ENCODE peak calls at places on chromosomes 5 and 9, in four cellular contexts. C, Y, F and M are unnamed samples.

GRCh38 chr5:116658141-116658540 is 83.5 kb upstream of the SEMA6A start:
- DNase-seq in C (no peak), Y (no peak), F (no peak), M (no peak)

GRCh38 chr9:130756037-130756436 is 62.5 kb downstream of the EXOSC2 start:
- DNase-seq in C (no peak), Y (no peak), F (no peak), M (no peak)

GRCh38 chr5:5511904-5512416 is 89.5 kb downstream of the ICE1 start:
- DNase-seq in C (peak; percentile 32), Y (no peak), F (no peak), M (no peak)

GRCh38 chr5:86974910-86975309 is 292.8 kb upstream of the RASA1 start:
- DNase-seq in C (no peak), Y (no peak), F (no peak), M (no peak)

GRCh38 chr5:169781452-169782345 is 144.6 kb downstream of the DOCK2 start:
- DNase-seq in C (no peak), Y (no peak), F (no peak), M (no peak)

GRCh38 chr9:121527371-121527770 is 27.7 kb upstream of the GGTA1 start:
- DNase-seq in C (no peak), Y (no peak), F (no peak), M (no peak)

GRCh38 chr5:151757233-151758140 is 944 bp downstream of the ATOX1 start:
- DNase-seq in C (no peak), Y (peak; percentile 42), F (no peak), M (no peak)

GRCh38 chr9:72271617-72272478 is 93.2 kb downstream of the ZFAND5 start:
- DNase-seq in C (peak; percentile 50), Y (peak; percentile 66), F (peak; percentile 46), M (peak; percentile 43)

GRCh38 chr5:154193636-154194035 is 3.1 kb downstream of the GALNT10 start:
- DNase-seq in C (no peak), Y (no peak), F (no peak), M (no peak)

GRCh38 chr9:115411516-115411915 is 293.6 kb upstream of the TNC start:
- DNase-seq in C (no peak), Y (no peak), F (no peak), M (no peak)

GRCh38 chr9:129142536-129142935 is 31.3 kb downstream of the PTPA start:
- DNase-seq in C (no peak), Y (no peak), F (no peak), M (no peak)

GRCh38 chr9:129139993-129140396 is 28.8 kb downstream of the PTPA start:
- DNase-seq in C (peak; percentile 75), Y (peak; percentile 63), F (peak; percentile 94), M (peak; percentile 70)

GRCh38 chr9:129142115-129142514 is 30.9 kb downstream of the PTPA start:
- DNase-seq in C (no peak), Y (no peak), F (no peak), M (no peak)

GRCh38 chr9:129140397-129141065 is 29.3 kb downstream of the PTPA start:
- DNase-seq in C (peak; percentile 68), Y (peak; percentile 75), F (peak; percentile 56), M (peak; percentile 35)

DNA sequence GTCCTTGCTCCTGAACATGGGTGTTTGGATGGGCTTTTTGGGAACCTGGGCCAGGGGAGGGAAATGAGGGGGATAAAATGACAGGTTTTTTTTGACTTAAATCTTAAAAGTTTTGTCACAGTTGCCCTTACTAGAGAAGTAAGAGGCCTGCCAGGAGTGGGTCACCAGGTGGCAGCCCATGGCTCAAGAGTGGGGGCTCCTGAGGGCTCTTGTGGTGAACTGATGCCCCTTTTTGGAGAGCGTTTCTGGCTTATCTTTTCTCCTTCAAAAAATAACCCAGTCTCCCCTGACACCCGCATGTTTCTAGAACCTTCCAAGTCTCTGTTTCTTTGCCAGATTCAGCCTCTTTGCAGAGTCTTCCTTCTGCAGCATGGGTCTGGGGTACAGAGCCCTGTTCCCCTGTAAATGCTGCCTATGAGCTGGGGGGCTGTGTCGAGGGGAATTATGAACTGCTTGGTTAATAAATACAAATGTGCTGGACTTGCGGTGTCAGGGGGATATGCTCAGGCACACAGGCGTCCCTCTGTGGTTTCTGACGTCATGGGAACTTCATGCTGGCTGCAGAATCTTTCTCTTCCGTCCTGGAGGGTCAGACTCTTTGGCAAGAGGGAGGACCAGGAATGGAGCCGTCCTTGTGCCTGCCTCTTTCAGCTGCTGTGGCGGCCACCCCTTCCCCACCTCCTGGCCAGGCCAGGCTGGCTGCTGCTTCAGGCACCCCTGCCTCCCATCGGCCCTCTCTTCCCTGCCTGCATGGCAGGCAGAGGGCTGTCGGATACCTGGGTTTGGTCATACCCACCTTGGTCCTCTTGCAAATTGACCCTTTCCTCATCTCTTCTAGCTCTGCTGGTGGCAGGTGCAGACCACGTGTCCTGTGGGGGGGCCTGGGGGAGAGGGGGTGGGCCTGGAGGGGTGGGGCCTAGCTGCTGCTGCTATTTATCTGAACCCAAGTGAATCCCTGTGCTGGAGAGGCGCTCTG is 30.1 kb downstream of the PTPA start:
- DNase-seq in C (no peak), Y (no peak), F (no peak), M (no peak)
- TF ChIP-seq FOXJ3 in C (no peak), Y (no peak), F (no peak), M (no peak)

GRCh38 chr5:108857905-108858304 is 110.2 kb downstream of the FER start:
- DNase-seq in C (no peak), Y (no peak), F (no peak), M (no peak)

GRCh38 chr5:108858959-108859358 is 111.3 kb downstream of the FER start:
- DNase-seq in C (no peak), Y (no peak), F (no peak), M (no peak)
- TF ChIP-seq FOXJ3 in C (no peak), Y (no peak), F (no peak), M (no peak)

DNA sequence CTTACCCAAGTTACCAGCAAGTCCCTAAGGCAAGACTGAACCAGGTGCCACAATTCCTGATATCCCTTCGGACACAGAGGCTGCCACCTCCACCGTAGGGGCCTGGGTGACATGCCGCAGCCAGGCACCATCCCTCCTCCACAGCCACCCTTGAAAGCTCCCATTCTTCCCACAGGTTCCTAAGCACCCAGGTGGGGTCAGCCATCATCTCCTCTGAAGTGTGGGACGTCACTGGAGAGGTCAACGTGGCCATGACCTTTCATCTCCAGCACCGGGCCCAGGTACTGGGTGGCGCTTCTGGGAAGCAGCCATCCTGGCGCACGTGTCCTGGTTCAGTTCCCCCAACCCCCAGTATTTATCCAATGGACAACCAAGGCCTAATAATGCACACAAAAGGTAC is 8.2 kb downstream of the ADGRD2 start:
- DNase-seq in C (no peak), Y (no peak), F (no peak), M (no peak)
- TF ChIP-seq FOXJ3 in C (no peak), Y (no peak), F (no peak), M (no peak)

GRCh38 chr9:128863647-128864046 is 18.1 kb downstream of the KYAT1 start:
- DNase-seq in C (peak; percentile 87), Y (peak; percentile 93), F (peak; percentile 72), M (peak; percentile 95)
- TF ChIP-seq FOXJ3 in C (no peak), Y (no peak), F (no peak), M (no peak)